ENCODE peak calls at places on chromosomes 11 and 22, in five cellular contexts. K is SK-N-SH, T is GM12878, Y is K562, I is HepG2. V is an unnamed sample.

GRCh38 chr11:11081273-11081672 is 223.4 kb upstream of the ZBED5 start:
- DNase-seq in T (no peak), Y (no peak), I (no peak), K (no peak), V (no peak)

GRCh38 chr11:85745626-85746025 is 59.6 kb upstream of the CCDC89 start:
- DNase-seq in T (no peak), K (no peak), I (no peak), Y (no peak), V (no peak)

GRCh38 chr11:129729823-129730222 is 85.8 kb upstream of the TMEM45B start:
- DNase-seq in K (no peak), T (no peak), I (no peak), Y (no peak), V (no peak)

GRCh38 chr11:122241561-122241960 is 125.5 kb upstream of the BLID start:
- DNase-seq in Y (no peak), T (no peak), K (no peak), I (no peak), V (no peak)

GRCh38 chr11:38169286-38169685 is 1571.2 kb upstream of the RAG2 start:
- DNase-seq in I (peak), T (no peak), Y (no peak), K (no peak), V (no peak)

GRCh38 chr11:73507086-73507485 is 90.8 kb downstream of the FAM168A start:
- DNase-seq in Y (no peak), I (no peak), T (no peak), K (no peak), V (no peak)

GRCh38 chr11:59918987-59919589 is 19.1 kb upstream of the OOSP1 start:
- DNase-seq in T (no peak), K (peak), I (peak), Y (peak), V (peak)

GRCh38 chr11:75433443-75433842 is 440 bp upstream of the KLHL35 start:
- DNase-seq in I (no peak), K (no peak), Y (no peak), T (no peak), V (no peak)

GRCh38 chr11:27402450-27402849 is 39.4 kb upstream of the CCDC34 start:
- DNase-seq in K (no peak), T (no peak), Y (no peak), I (no peak), V (no peak)

GRCh38 chr11:126927628-126928027 is 72.9 kb downstream of the KIRREL3 start:
- DNase-seq in T (no peak), Y (no peak), I (no peak), K (no peak), V (no peak)

GRCh38 chr22:26585104-26585790 is 4.7 kb downstream of the TPST2 start:
- DNase-seq in Y (no peak), T (no peak), K (peak), I (no peak), V (no peak)

GRCh38 chr11:96486890-96487633 is 97.2 kb downstream of the JRKL start:
- DNase-seq in T (no peak), Y (no peak), I (peak), K (no peak), V (no peak)

GRCh38 chr11:102620858-102621561 is 4.1 kb downstream of the MMP20 start:
- DNase-seq in Y (no peak), I (no peak), K (no peak), T (no peak), V (no peak)

GRCh38 chr11:24634606-24635160 is 137.8 kb downstream of the LUZP2 start:
- DNase-seq in K (no peak), Y (no peak), I (no peak), T (no peak), V (no peak)

GRCh38 chr11:1168721-1169161 is 11.0 kb downstream of the MUC5AC start:
- DNase-seq in I (no peak), T (no peak), Y (no peak), K (peak), V (no peak)

GRCh38 chr22:18063311-18063710 is 14.5 kb upstream of the PEX26 start:
- DNase-seq in I (no peak), K (no peak), T (no peak), Y (no peak), V (no peak)

GRCh38 chr11:61083601-61084147 is 18.6 kb upstream of the CD5 start:
- DNase-seq in I (no peak), K (no peak), T (no peak), Y (no peak), V (no peak)

GRCh38 chr11:124719534-124719933 is 20.2 kb upstream of the NRGN start:
- DNase-seq in K (no peak), T (no peak), Y (no peak), I (no peak), V (no peak)

GRCh38 chr11:72780291-72781062 is 13.4 kb downstream of the STARD10 start:
- DNase-seq in T (no peak), I (no peak), K (no peak), Y (no peak), V (no peak)

GRCh38 chr11:76592025-76592914 is 78.3 kb downstream of the LRRC32 start:
- DNase-seq in I (no peak), K (no peak), Y (no peak), T (no peak), V (no peak)

GRCh38 chr22:22800716-22801115 is 86.9 kb upstream of the IGLL5 start:
- DNase-seq in T (no peak), I (no peak), K (no peak), Y (peak), V (no peak)

GRCh38 chr11:71321433-71322191 is 69.2 kb upstream of the SHANK2 start:
- DNase-seq in I (no peak), T (no peak), Y (no peak), K (no peak), V (no peak)

GRCh38 chr22:28829358-28830181 is 29.2 kb upstream of the XBP1 start:
- DNase-seq in Y (peak), K (peak), T (no peak), I (peak), V (peak)

GRCh38 chr11:102234779-102235439 is 82.4 kb upstream of the BIRC3 start:
- DNase-seq in T (no peak), Y (no peak), K (no peak), I (no peak), V (no peak)

GRCh38 chr11:47348859-47349258 is 3.6 kb downstream of the MYBPC3 start:
- DNase-seq in K (peak), Y (no peak), T (no peak), I (peak), V (peak)

GRCh38 chr11:100625041-100625440 is 62.0 kb upstream of the ARHGAP42 start:
- DNase-seq in K (no peak), T (no peak), I (no peak), Y (no peak), V (no peak)

GRCh38 chr11:119750056-119750455 is 21.1 kb upstream of the NECTIN1 start:
- DNase-seq in I (no peak), K (no peak), T (no peak), Y (no peak), V (no peak)

GRCh38 chr22:48807155-48807554 is 1020.5 kb downstream of the BRD1 start:
- DNase-seq in T (no peak), K (no peak), I (no peak), Y (no peak), V (no peak)

GRCh38 chr11:889261-889660 is 21.3 kb downstream of the CHID1 start:
- DNase-seq in I (no peak), T (no peak), K (no peak), Y (no peak), V (no peak)

GRCh38 chr22:29004647-29005371 is 56.8 kb downstream of the C22orf31 start:
- DNase-seq in K (peak), T (no peak), I (peak), Y (peak), V (peak)

GRCh38 chr22:41417622-41418390 is 28.8 kb downstream of the TOB2 start:
- DNase-seq in K (no peak), I (no peak), T (no peak), Y (no peak), V (no peak)

GRCh38 chr11:126870021-126870420 is 130.5 kb downstream of the KIRREL3 start:
- DNase-seq in T (no peak), K (no peak), Y (no peak), I (no peak), V (no peak)

GRCh38 chr22:21064917-21065864 is 19.4 kb downstream of the LRRC74B start:
- DNase-seq in K (no peak), T (no peak), I (no peak), Y (no peak), V (no peak)

GRCh38 chr11:72684236-72684912 is 10.2 kb upstream of the PDE2A start:
- DNase-seq in Y (peak), T (no peak), I (peak), K (peak), V (peak)

GRCh38 chr11:134126197-134126822 is 57.4 kb downstream of the JAM3 start:
- DNase-seq in Y (no peak), T (no peak), I (no peak), K (peak), V (no peak)

GRCh38 chr11:131503017-131503416 is 132.6 kb downstream of the NTM start:
- DNase-seq in Y (no peak), I (no peak), K (no peak), T (no peak), V (no peak)
- TF ChIP-seq FOXM1 in Y (no peak), I (no peak), K (no peak), T (no peak), V (no peak)

GRCh38 chr22:42820075-42820763 is 36.9 kb downstream of the ARFGAP3 start:
- DNase-seq in T (no peak), Y (peak), I (no peak), K (no peak), V (peak)
- TF ChIP-seq FOXM1 in T (no peak), Y (no peak), I (no peak), K (no peak), V (no peak)

GRCh38 chr11:36264011-36264410 is 25.2 kb downstream of the COMMD9 start:
- DNase-seq in K (no peak), Y (no peak), T (no peak), I (no peak), V (no peak)

GRCh38 chr11:36254739-36255138 is 34.5 kb downstream of the COMMD9 start:
- DNase-seq in I (no peak), K (no peak), Y (no peak), T (no peak), V (no peak)

GRCh38 chr11:36257351-36257750 is 31.9 kb downstream of the COMMD9 start:
- DNase-seq in T (no peak), Y (no peak), I (no peak), K (no peak), V (no peak)

GRCh38 chr11:36261094-36261493 is 28.1 kb downstream of the COMMD9 start:
- DNase-seq in Y (no peak), T (no peak), I (no peak), K (no peak), V (no peak)

DNA sequence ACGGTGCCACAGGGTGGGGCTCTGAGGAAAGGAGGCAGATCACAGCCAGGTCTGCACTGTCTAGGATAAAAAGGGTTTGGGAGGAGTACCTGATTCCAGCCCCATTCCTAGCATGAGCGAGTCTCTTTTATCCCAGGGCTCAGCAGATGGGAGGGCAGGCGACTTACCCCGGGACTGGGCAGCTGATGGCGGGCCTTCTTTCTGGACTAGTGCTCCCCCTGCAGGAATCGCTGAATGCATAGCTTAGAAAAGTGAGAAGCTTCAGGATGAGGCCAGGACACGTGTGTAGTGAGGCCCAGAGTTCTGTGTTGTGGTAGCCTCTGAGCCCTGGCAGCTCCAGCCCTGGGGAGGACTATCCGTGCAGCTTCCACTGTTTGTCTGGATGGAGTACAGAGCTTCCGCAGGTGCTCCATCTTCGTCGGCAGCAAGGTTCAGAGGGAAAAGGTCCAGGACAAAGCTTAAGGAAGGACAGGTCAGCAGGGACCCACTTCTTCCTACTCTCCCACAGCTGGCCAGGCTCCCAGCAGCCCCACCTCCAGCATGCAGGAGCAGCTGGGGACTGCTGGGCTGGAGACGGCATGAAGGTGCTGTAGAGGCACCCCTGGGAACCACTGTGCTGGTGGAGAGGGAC is 30.4 kb downstream of the COMMD9 start:
- DNase-seq in T (no peak), K (peak), Y (peak), I (peak), V (peak)
- TF ChIP-seq FOXM1 in T (no peak), K (no peak), Y (no peak), I (no peak), V (no peak)

DNA sequence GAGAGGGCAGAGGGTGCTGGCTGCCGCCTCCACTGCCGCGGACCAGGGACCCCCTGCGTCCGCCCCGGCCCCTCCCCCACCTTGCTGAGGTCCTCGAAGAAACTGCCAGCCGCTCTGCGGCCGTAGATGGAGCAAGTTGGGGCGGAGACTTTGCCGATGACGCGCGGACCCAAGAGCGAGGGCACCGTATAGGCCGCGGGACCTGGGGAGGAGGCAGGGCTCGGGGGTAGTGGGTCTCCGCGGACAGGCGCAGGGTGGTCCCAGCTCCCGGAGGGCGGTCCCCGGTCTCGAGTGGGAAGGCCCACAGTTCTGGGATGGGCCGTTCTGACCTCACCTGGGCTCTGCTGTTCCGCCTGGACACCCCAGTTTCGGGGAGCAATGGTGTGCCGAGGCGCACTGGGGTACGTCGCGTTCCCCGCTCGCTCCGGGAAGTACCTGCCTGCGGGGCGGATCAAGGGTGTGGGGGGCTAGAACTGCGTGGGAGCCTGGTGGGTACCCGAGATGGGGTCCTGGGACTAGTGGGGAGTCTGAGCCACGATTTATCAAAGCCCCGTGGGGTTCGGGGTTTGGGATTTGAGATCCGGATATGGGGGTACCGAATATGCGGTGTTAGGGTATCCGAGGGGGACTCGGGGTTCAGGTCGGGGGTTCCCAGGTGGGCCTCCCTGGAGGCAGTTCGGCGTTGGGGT is 1.2 kb upstream of the TYMP start:
- DNase-seq in I (peak), Y (no peak), T (no peak), K (no peak), V (no peak)
- TF ChIP-seq FOXM1 in I (no peak), Y (no peak), T (no peak), K (no peak), V (no peak)

GRCh38 chr22:19815093-19815822 is 39.4 kb downstream of the GNB1L start:
- DNase-seq in Y (peak), I (no peak), K (no peak), T (no peak), V (no peak)
- TF ChIP-seq FOXM1 in Y (peak), I (no peak), K (no peak), T (no peak), V (no peak)

GRCh38 chr11:45919806-45920530 is 2.3 kb upstream of the PEX16 start:
- DNase-seq in K (peak), I (peak), T (no peak), Y (no peak), V (no peak)
- TF ChIP-seq FOXM1 in K (no peak), I (no peak), T (no peak), Y (no peak), V (no peak)

GRCh38 chr11:94597896-94598295 is 30.7 kb downstream of the PIWIL4 start:
- DNase-seq in Y (no peak), K (no peak), T (no peak), I (peak), V (peak)

GRCh38 chr11:94603587-94603986 is 36.4 kb downstream of the PIWIL4 start:
- DNase-seq in T (no peak), Y (no peak), K (no peak), I (no peak), V (no peak)

GRCh38 chr11:94604496-94604895 is 37.3 kb downstream of the PIWIL4 start:
- DNase-seq in K (no peak), Y (no peak), T (no peak), I (no peak), V (no peak)

GRCh38 chr11:94599510-94599909 is 32.3 kb downstream of the PIWIL4 start:
- DNase-seq in T (no peak), K (no peak), I (no peak), Y (no peak), V (no peak)

DNA sequence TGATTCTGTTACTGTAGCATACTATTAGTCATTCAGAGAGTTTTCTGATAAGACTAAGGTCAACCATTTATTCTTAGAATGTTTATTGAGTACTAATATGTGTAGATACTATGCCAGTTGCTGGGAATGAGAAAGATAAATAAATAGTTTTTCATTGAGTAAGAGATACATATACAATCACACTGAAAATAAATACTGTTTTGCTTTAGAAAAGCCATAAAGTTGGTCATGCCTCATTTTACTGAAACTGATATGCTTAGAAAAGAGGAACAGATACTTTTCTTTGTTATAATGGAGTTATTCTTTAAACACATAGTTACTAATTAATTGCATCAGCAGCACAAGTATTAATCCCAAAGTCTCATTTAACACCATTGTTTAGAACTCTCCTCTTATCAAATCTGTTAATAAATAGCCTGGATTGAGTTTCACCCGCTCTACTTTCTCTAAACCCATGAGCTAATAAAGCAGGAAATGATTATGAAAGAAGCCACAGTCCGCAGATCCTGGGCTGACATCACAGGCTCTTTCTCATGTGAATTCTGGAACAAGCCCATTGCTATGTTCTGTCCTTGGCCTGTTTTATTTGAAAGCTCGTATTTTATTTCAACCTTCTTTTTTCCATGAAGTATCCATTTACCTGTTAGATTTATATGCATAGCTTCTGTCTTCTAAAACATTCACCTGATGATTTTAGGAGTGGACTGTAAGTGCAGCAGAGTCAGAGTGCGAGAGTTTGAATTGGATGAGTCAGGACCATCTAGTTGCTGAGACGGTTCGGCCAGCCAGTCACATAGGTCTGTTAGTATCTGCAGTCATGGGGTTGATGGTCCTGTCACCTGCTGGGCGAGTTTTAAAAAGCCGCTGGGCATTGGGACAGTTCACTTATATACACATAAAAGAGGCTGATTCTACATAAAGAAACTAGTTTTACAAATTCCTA is 35.5 kb downstream of the PIWIL4 start:
- DNase-seq in K (no peak), I (peak), Y (peak), T (peak), V (peak)
- TF ChIP-seq FOXM1 in K (no peak), I (no peak), Y (no peak), T (peak), V (no peak)

V was measured in HEK293T.